ENCODE peak calls at places on chromosomes 6 and 20, in six cellular contexts. S, X, K, C, D and T are unnamed samples.

GRCh38 chr6:133553652-133554051 is 312.5 kb downstream of the EYA4 start:
- DNase-seq in X (peak), C (peak), S (peak), D (no peak), K (peak), T (peak)

GRCh38 chr6:3226422-3227362 is 761 bp downstream of the TUBB2B start:
- DNase-seq in X (no peak), S (peak), D (no peak), K (no peak), C (no peak), T (peak)

GRCh38 chr6:26251354-26252081 is 113.5 kb upstream of the BTN3A2 start:
- DNase-seq in S (peak), C (no peak), K (no peak), D (peak), X (peak), T (peak)

GRCh38 chr20:3663031-3663701 is at the start of gene GFRA4:
- DNase-seq in S (no peak), C (no peak), X (no peak), K (no peak), D (no peak), T (no peak)

GRCh38 chr6:127520061-127520460 is 926 bp upstream of the MTCL3 start:
- DNase-seq in S (no peak), D (no peak), X (no peak), K (no peak), C (peak), T (peak)

GRCh38 chr6:44701637-44702101 is 314.2 kb downstream of the CDC5L start:
- DNase-seq in S (no peak), X (no peak), K (no peak), C (no peak), D (no peak), T (peak)

GRCh38 chr6:52162940-52163908 is 23.0 kb upstream of the IL17A start:
- DNase-seq in D (no peak), X (peak), C (peak), K (peak), S (peak), T (peak)

GRCh38 chr20:15895560-15896084 is 677.6 kb downstream of the KIF16B start:
- DNase-seq in D (no peak), C (no peak), S (no peak), K (peak), X (no peak), T (no peak)

GRCh38 chr6:76518443-76518842 is 446.0 kb upstream of the IMPG1 start:
- DNase-seq in X (no peak), D (no peak), S (no peak), C (no peak), K (no peak), T (peak)

GRCh38 chr6:138428943-138429616 is 25.1 kb downstream of the HEBP2 start:
- DNase-seq in X (peak), D (no peak), C (peak), K (peak), S (peak), T (peak)

GRCh38 chr6:152054441-152054840 is 247.0 kb downstream of the ESR1 start:
- DNase-seq in S (no peak), C (peak), K (no peak), D (no peak), X (no peak), T (peak)

GRCh38 chr6:166516256-166516655 is 70.2 kb downstream of the RAMACL start:
- DNase-seq in X (no peak), D (no peak), S (no peak), K (no peak), C (no peak), T (no peak)

GRCh38 chr6:6105472-6106036 is 98.8 kb upstream of the NRN1 start:
- DNase-seq in X (no peak), K (peak), S (no peak), D (no peak), C (peak), T (no peak)

GRCh38 chr6:155186052-155186658 is 77.7 kb upstream of the CLDN20 start:
- DNase-seq in S (no peak), D (no peak), K (no peak), C (no peak), X (no peak), T (peak)

GRCh38 chr6:169738204-169738971 is 13.0 kb downstream of the DYNLT2 start:
- DNase-seq in D (no peak), S (no peak), K (no peak), X (no peak), C (no peak), T (no peak)

GRCh38 chr20:5168582-5169396 is 42.0 kb downstream of the CDS2 start:
- DNase-seq in K (no peak), S (no peak), X (no peak), C (no peak), D (no peak), T (peak)

GRCh38 chr20:33653900-33654596 is 8.1 kb upstream of the C20orf144 start:
- DNase-seq in K (no peak), S (no peak), C (no peak), D (peak), X (no peak), T (no peak)

GRCh38 chr6:25157183-25157582 is 122.0 kb upstream of the CARMIL1 start:
- DNase-seq in C (no peak), S (no peak), X (no peak), K (no peak), D (no peak), T (no peak)